ENCODE peak calls at places on chromosomes 5 and 9, in six cellular contexts. Z is activated naive CD4-positive, alpha-beta T cell; X is NCI-H2107; H is H1; G is BJ; M is activated T-helper 9 cell treated with anti-CD3 and anti-CD28 coated beads, Interleukin-2, amount 50 U/mL, for 16 hours. B is an unnamed sample.

GRCh38 chr5:31921852-31922305 is 252.2 kb downstream of the GOLPH3 start:
- DNase-seq in Z (no peak), X (no peak), H (peak), G (no peak), M (no peak), B (no peak)

GRCh38 chr9:120348951-120349429 is 231.0 kb downstream of the CDK5RAP2 start:
- DNase-seq in Z (no peak), X (no peak), H (peak), G (no peak), M (no peak), B (no peak)

GRCh38 chr9:113316032-113316431 is 12.9 kb upstream of the RNF183 start:
- DNase-seq in Z (no peak), X (no peak), H (no peak), G (no peak), M (no peak), B (no peak)

GRCh38 chr9:93907551-93908199 is 47.5 kb downstream of the BARX1 start:
- DNase-seq in Z (no peak), X (no peak), H (no peak), G (no peak), M (no peak), B (no peak)

GRCh38 chr5:12245429-12245828 is 341.2 kb upstream of the CTNND2 start:
- DNase-seq in Z (no peak), X (no peak), H (no peak), G (no peak), M (no peak), B (no peak)

GRCh38 chr9:108167136-108167900 is 677.7 kb upstream of the KLF4 start:
- DNase-seq in Z (no peak), X (no peak), H (no peak), G (no peak), M (no peak), B (no peak)

GRCh38 chr5:154193636-154194035 is 3.1 kb downstream of the GALNT10 start:
- DNase-seq in Z (no peak), X (no peak), H (no peak), G (no peak), M (no peak), B (no peak)

GRCh38 chr9:94084314-94084713 is at the start of gene PTPDC1:
- DNase-seq in Z (no peak), X (no peak), H (peak), G (peak), M (no peak), B (peak)

GRCh38 chr5:167504276-167504675 is 787.2 kb upstream of the WWC1 start:
- DNase-seq in Z (no peak), X (no peak), H (no peak), G (no peak), M (no peak), B (no peak)

GRCh38 chr5:163105456-163105855 is 331.9 kb upstream of the CCNG1 start:
- DNase-seq in Z (no peak), X (no peak), H (no peak), G (no peak), M (no peak), B (no peak)

GRCh38 chr5:149246906-149247305 is 24.8 kb upstream of the AFAP1L1 start:
- DNase-seq in Z (no peak), X (no peak), H (no peak), G (no peak), M (no peak), B (no peak)

GRCh38 chr9:122053951-122054350 is 39.2 kb downstream of the TTLL11 start:
- DNase-seq in Z (no peak), X (no peak), H (no peak), G (peak), M (no peak), B (peak)

GRCh38 chr5:21834863-21835262 is 1018.3 kb downstream of the CDH12 start:
- DNase-seq in Z (no peak), X (no peak), H (no peak), G (no peak), M (no peak), B (no peak)

GRCh38 chr5:52682492-52682891 is 105.2 kb upstream of the ITGA1 start:
- DNase-seq in Z (no peak), X (no peak), H (no peak), G (no peak), M (no peak), B (no peak)

GRCh38 chr9:21560281-21560745 is 78.2 kb upstream of the IFNE start:
- DNase-seq in Z (no peak), X (no peak), H (no peak), G (no peak), M (no peak), B (no peak)

GRCh38 chr5:87413116-87413645 is 451 bp upstream of the CCNH start:
- DNase-seq in Z (no peak), X (no peak), H (no peak), G (no peak), M (no peak), B (no peak)

GRCh38 chr5:149822310-149822709 is 92.2 kb downstream of the PPARGC1B start:
- DNase-seq in Z (no peak), X (no peak), H (no peak), G (no peak), M (no peak), B (no peak)

GRCh38 chr9:18591261-18591660 is 117.3 kb downstream of the ADAMTSL1 start:
- DNase-seq in Z (no peak), X (no peak), H (no peak), G (no peak), M (no peak), B (no peak)

GRCh38 chr9:22049411-22049810 is 40.3 kb upstream of the CDKN2B start:
- DNase-seq in Z (no peak), X (no peak), H (no peak), G (no peak), M (no peak), B (no peak)

GRCh38 chr5:115289104-115289503 is 7.3 kb downstream of the CCDC112 start:
- DNase-seq in Z (no peak), X (no peak), H (no peak), G (no peak), M (no peak), B (no peak)

GRCh38 chr5:14036514-14036913 is 92.0 kb upstream of the DNAH5 start:
- DNase-seq in Z (no peak), X (no peak), H (no peak), G (no peak), M (no peak), B (no peak)

GRCh38 chr9:127921592-127922120 is 4.8 kb upstream of the ST6GALNAC4 start:
- DNase-seq in Z (peak), X (no peak), H (no peak), G (no peak), M (peak), B (no peak)

GRCh38 chr5:142065273-142065672 is 43.3 kb upstream of the NDFIP1 start:
- DNase-seq in Z (no peak), X (no peak), H (no peak), G (no peak), M (no peak), B (no peak)

GRCh38 chr9:82457281-82457680 is 468.7 kb downstream of the SPATA31D1 start:
- DNase-seq in Z (no peak), X (no peak), H (no peak), G (no peak), M (no peak), B (no peak)